ENCODE peak calls at places on chromosome 22, in seven cellular contexts. E is cardiac muscle cell, N is left ventricle myocardium inferior, Z is uterus, V is IMR-90, H is dorsolateral prefrontal cortex, Y is adrenal gland. M is an unnamed sample. For H3K27me3, the result is how much of the 10 kb centered on the place peaks cover.

GRCh38 chr22:40220316-40221054 is 42.8 kb downstream of the TNRC6B start:
- DNase-seq in N (no peak), H (no peak), E (no peak), Y (no peak), Z (peak), V (no peak), M (peak)

GRCh38 chr22:40432625-40433024 is 62.2 kb downstream of the SGSM3 start:
- DNase-seq in Z (no peak), H (no peak), Y (no peak), V (no peak), E (no peak), N (no peak), M (no peak)

GRCh38 chr22:48760481-48761238 is 1067.0 kb downstream of the BRD1 start:
- DNase-seq in Y (peak), V (no peak), H (peak), E (no peak), Z (peak), N (no peak), M (no peak)

GRCh38 chr22:23913306-23913660 is 19.1 kb downstream of the MIF start:
- DNase-seq in V (no peak), Y (peak), N (no peak), H (no peak), Z (no peak), E (no peak), M (no peak)

GRCh38 chr22:49396817-49397216 is 430.9 kb downstream of the BRD1 start:
- DNase-seq in N (no peak), Y (no peak), E (no peak), Z (no peak), H (no peak), V (no peak), M (no peak)

GRCh38 chr22:48743601-48744282 is 1083.9 kb downstream of the BRD1 start:
- DNase-seq in V (no peak), N (no peak), H (peak), Z (no peak), E (no peak), Y (peak), M (no peak)

GRCh38 chr22:38924197-38924952 is 33.0 kb upstream of the APOBEC3A start:
- DNase-seq in H (peak), Y (peak), Z (peak), N (peak), V (peak), E (peak), M (peak)

GRCh38 chr22:41398921-41399320 is 17.2 kb downstream of the TEF start:
- DNase-seq in H (no peak), Y (no peak), V (no peak), N (no peak), E (no peak), Z (no peak), M (no peak)

GRCh38 chr22:39427751-39428596 is 28.4 kb downstream of the TAB1 start:
- DNase-seq in Y (no peak), E (no peak), V (no peak), H (no peak), Z (no peak), N (no peak), M (no peak)

GRCh38 chr22:45740236-45740635 is 68.6 kb downstream of the ATXN10 start:
- DNase-seq in Y (no peak), Z (no peak), H (no peak), E (no peak), V (peak), N (no peak), M (no peak)

GRCh38 chr22:36027960-36028645 is 521 bp downstream of the RBFOX2 start:
- DNase-seq in V (no peak), E (peak), H (no peak), Z (no peak), Y (peak), N (no peak), M (no peak)

GRCh38 chr22:38700271-38700788 is 413 bp downstream of the JOSD1 start:
- DNase-seq in H (no peak), E (no peak), Y (peak), Z (no peak), N (peak), V (no peak), M (no peak)

GRCh38 chr22:36743011-36743410 is 32.9 kb downstream of the IFT27 start:
- DNase-seq in V (no peak), Z (no peak), H (no peak), N (no peak), Y (no peak), E (no peak), M (no peak)

GRCh38 chr22:21457023-21457787 is 10.0 kb upstream of the TMEM191C start:
- DNase-seq in Y (no peak), H (no peak), Z (no peak), V (peak), E (no peak), N (no peak), M (no peak)

GRCh38 chr22:39205344-39206021 is 39.3 kb downstream of the PDGFB start:
- DNase-seq in N (no peak), V (peak), E (no peak), H (no peak), Z (no peak), Y (peak), M (peak)

GRCh38 chr22:28016781-28017557 is 97.9 kb upstream of the PITPNB start:
- DNase-seq in N (peak), Z (peak), H (no peak), Y (peak), E (no peak), V (no peak), M (no peak)

GRCh38 chr22:23068832-23069385 is 1.4 kb upstream of the GNAZ start:
- DNase-seq in E (no peak), H (no peak), Z (no peak), Y (peak), V (no peak), N (no peak), M (no peak)

GRCh38 chr22:22479999-22480532 is 28.5 kb downstream of the ZNF280B start:
- DNase-seq in V (peak), Y (no peak), Z (no peak), N (no peak), H (no peak), E (no peak), M (no peak)

GRCh38 chr22:36239150-36239400 is 252 bp downstream of the APOL2 start:
- DNase-seq in V (no peak), Z (no peak), Y (no peak), E (no peak), N (no peak), H (no peak), M (no peak)

GRCh38 chr22:33274214-33274828 is 216.1 kb upstream of the SYN3 start:
- DNase-seq in Y (peak), V (no peak), E (peak), Z (no peak), H (no peak), N (no peak), M (no peak)

GRCh38 chr22:29072979-29073617 is at the start of gene KREMEN1:
- DNase-seq in H (no peak), Y (no peak), E (no peak), V (no peak), N (no peak), Z (peak), M (no peak)

GRCh38 chr22:20206709-20207215 is 55.9 kb upstream of the CCDC188 start:
- DNase-seq in Z (no peak), N (no peak), E (no peak), V (peak), Y (no peak), H (no peak), M (no peak)

GRCh38 chr22:20207277-20208025 is 56.6 kb upstream of the CCDC188 start:
- DNase-seq in V (no peak), E (no peak), N (no peak), H (no peak), Z (no peak), Y (no peak), M (no peak)

GRCh38 chr22:20205464-20205963 is 54.7 kb upstream of the CCDC188 start:
- DNase-seq in Y (no peak), E (no peak), N (no peak), V (no peak), Z (no peak), H (no peak), M (no peak)

GRCh38 chr22:20204821-20205220 is 54.0 kb upstream of the CCDC188 start:
- DNase-seq in E (peak), N (no peak), Y (no peak), H (no peak), V (no peak), Z (no peak), M (no peak)

DNA sequence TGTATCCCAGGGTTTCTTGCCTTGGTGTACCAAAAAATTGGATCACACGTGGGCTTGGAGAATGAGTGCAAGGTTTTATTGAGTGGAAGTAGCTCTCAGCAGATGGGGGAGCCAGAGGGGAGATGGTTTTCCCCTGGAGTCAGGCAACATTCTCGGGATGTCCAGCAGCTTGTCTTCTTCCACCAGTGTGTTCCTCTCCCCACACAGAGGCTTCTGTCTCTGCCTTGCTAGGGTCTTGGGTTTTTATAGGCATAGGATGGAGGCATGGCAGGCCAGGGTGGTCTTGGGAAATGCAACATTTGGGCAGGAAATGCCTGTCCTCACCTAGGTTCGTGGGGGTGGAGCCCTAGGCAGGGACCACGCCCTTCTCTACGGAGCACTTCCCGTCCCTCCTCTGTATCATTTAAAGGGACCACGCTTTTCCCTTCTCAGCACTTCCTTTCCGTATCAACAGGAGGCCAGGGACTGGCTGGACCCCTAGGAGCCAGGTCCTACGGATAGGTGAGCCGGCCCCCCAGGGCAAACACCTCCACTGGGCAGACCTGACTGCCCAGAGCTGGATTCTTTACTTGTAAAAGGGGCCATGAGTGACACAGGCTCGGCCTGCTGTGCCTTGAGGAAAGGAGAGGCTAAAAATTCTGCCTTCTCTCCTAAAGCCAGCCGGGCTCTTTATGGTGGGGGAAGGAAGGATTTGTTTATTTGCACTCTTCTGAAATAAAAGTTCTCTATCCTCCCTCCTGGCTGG is 55.3 kb upstream of the CCDC188 start:
- DNase-seq in V (peak), N (peak), Y (peak), Z (peak), H (peak), E (peak), M (peak)
- H3K27ac ChIP-seq in V (peak), N (peak), Y (peak), Z (peak), H (no peak), E (no peak), M (peak)

GRCh38 chr22:46865052-46865434 is 102.6 kb downstream of the TBC1D22A start:
- DNase-seq in E (no peak), V (no peak), Z (no peak), H (no peak), Y (no peak), N (no peak), M (no peak)

GRCh38 chr22:46862418-46863324 is 100.2 kb downstream of the TBC1D22A start:
- DNase-seq in E (no peak), Y (no peak), N (no peak), Z (no peak), V (no peak), H (no peak), M (no peak)

GRCh38 chr22:46863794-46864193 is 101.3 kb downstream of the TBC1D22A start:
- DNase-seq in V (no peak), N (no peak), H (no peak), Y (no peak), Z (no peak), E (no peak), M (no peak)

GRCh38 chr22:46865642-46866041 is 103.2 kb downstream of the TBC1D22A start:
- DNase-seq in H (no peak), E (no peak), Z (no peak), Y (no peak), N (no peak), V (no peak), M (no peak)

DNA sequence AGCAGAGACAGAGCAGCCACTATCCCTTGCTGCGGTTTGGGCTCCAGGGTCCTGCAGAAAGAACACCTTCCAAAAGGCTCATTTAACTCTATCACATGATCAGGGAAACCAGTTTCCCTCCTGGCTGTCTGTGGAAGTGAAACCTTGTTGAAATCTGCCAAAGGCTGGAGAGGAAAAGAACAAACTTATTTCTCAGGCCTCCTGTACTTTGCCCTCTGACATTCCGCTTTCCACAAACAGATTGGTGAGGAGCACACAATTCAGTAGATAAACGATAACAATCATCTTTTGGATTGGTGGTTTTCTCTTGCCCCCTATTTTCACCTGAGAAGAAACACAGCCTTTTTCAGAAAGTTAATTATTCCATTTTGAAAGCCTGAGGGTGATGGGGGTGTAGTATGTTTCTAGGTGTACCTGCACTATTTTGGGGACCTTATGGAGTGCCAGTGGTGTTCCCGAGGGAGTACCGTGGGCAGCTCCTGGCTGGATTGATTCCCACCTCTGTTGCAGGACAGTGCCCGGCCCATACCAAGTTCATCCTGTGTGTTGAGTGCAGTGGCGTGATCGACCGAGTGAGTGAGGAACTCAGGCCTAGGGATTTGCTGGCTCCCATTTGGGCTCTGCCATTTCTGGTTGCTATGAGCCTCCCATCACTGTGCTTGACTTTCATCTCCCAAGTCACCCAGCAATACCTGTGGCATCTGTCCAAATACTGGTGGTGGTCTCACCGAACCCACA is 102.0 kb downstream of the TBC1D22A start:
- DNase-seq in H (no peak), N (no peak), Z (no peak), E (no peak), Y (no peak), V (no peak), M (no peak)
- TF ChIP-seq CTCF in H (no peak), N (no peak), Z (no peak), E (no peak), Y (no peak), V (no peak), M (no peak)

GRCh38 chr22:20299736-20300136 is 20.1 kb downstream of the DGCR6L start:
- DNase-seq in H (no peak), Z (peak), V (peak), N (peak), Y (no peak), E (peak), M (peak)
- H3K27me3 ChIP-seq in H (under half), Z (under half), V (under half), N (under half), Y (under half), E (half or more), M (under half)

DNA sequence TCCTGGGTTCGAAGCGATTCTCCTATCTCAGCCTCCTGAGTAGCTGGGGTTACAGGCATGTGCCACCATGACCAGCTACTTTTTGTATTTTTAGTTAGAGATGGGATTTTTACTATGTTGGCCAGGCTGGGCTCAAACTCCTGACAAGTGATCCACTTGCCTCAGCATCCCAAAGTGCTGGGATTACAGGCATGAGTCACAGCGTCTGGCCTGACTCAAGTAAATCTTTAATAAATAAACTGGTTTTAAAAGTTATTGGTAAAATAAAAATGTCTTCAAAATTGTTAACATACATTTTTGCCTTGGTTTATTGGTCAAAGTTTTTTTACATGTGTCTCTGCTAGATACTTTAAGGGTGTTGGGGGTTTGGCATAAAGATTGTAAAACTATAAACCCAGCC is 7.3 kb upstream of the PES1 start:
- DNase-seq in V (peak), E (no peak), H (no peak), Z (no peak), Y (no peak), N (no peak), M (no peak)
- H3K27ac ChIP-seq in V (no peak), E (no peak), H (no peak), Z (no peak), Y (no peak), N (no peak), M (no peak)

DNA sequence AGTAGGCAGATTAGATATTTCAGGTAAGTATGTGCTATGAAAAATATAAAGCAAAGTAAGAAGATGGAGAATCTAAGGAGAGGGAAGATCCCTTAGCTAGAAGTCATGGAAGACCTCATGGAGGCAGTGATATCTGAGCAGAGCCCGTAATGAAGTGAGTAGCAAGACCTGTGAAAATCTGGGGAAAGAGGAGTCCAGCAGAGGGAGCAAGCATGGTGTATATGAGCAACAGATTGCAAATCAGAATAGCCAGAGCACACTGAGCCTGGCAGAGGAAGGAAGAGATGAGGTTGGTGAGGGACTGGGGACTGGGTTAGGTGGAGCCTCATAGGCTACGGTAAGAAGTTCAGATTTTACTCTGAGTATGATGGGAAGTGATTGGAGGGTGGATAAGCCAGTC is 9.4 kb downstream of the LHFPL7 start:
- DNase-seq in H (no peak), E (peak), N (no peak), Y (no peak), V (no peak), Z (no peak), M (no peak)
- TF ChIP-seq CTCF in H (peak), E (peak), N (peak), Y (no peak), V (no peak), Z (no peak), M (peak)

DNA sequence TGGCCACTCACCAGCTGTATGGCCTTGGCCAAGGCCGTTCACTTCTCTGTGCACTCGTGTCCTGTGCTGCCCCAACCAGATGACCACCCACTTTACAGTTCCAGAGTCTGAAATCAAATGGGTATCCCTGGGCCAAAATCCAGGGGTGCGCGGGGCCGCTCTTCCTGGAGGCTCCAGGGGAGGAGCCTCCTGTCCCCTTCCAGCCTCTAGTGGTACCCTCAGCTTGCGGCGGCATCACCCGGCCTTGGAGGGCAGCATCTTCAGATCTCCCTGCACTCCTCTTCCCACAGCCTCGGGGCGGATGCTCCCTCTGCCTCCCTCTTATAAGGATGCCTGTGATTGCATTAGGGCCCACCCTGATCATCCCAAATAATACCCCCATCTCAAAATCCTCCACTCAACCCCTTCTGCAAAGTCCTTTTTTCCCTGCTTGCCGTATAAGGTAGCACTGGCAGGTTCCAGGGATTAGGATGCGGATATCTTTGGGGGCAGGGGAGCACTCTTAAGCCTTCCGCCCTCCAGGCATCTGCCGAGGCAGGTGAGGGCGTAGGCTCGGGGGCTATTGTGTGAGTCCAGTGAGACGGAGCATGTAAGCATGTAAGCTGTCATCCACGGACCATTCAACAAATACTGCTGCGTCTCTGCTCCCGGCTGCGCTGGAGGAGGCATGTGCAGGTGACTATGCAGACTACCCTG is 24.4 kb upstream of the SHISAL1 start:
- DNase-seq in Y (no peak), N (no peak), V (no peak), E (no peak), H (no peak), Z (no peak), M (no peak)
- H3K27me3 ChIP-seq in Y (under half), N (under half), V (under half), E (under half), H (under half), Z (under half), M (half or more)

GRCh38 chr22:43859621-43860020 is 2.7 kb downstream of the SULT4A1 start:
- DNase-seq in Z (no peak), V (no peak), H (no peak), E (no peak), N (no peak), Y (no peak), M (no peak)

GRCh38 chr22:43860126-43860525 is 2.2 kb downstream of the SULT4A1 start:
- DNase-seq in V (no peak), H (no peak), Y (no peak), E (no peak), N (no peak), Z (no peak), M (no peak)

GRCh38 chr22:43857367-43857766 is 4.9 kb downstream of the SULT4A1 start:
- DNase-seq in Z (no peak), N (no peak), E (no peak), Y (no peak), V (no peak), H (no peak), M (no peak)

GRCh38 chr22:43859176-43859575 is 3.1 kb downstream of the SULT4A1 start:
- DNase-seq in N (no peak), Y (no peak), V (no peak), Z (no peak), E (no peak), H (no peak), M (no peak)

DNA sequence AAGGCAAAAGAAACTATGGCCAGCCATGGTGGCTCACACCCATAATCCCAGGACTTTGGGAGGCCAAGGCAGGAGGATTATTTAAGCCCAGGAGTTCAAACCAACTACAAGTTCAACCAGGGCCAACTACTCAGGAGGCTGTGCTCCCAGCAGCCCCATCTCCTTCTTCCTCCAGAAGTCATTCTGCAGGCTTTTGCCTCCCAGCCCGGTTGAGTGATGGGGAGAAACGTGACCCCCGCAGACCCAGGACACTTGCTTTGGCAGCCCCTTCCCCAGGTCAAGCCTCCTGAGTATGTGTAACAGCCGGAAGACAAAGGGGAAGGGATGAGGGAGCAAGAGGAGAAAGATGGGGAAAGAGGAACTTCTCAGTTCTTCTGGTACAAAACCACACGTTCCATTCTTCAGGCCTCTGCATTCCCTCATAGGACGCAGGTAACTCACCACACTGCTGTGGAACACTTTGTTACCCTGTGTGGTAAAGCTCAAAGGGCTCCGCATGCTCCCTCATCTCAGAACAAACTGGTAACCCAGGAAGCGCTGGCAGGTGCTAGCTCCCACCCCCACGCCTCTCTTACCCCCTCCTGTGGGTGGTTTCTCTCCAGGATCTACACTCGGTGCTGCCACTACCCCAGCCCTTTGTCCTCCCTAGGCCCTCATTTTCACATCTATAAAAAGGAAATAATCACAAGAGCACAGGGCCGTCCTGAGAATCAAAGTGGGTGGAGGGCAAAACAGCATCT is 4.0 kb downstream of the SULT4A1 start:
- DNase-seq in Z (no peak), N (no peak), H (no peak), V (no peak), Y (no peak), E (no peak), M (no peak)
- H3K27ac ChIP-seq in Z (no peak), N (no peak), H (no peak), V (no peak), Y (no peak), E (no peak), M (no peak)

M was measured in foreskin keratinocyte.